ENCODE peak calls at places on chromosomes 11 and 22, in four cellular contexts. One of them, this sample, is unnamed.

GRCh38 chr11:96272542-96273306 is 70.3 kb downstream of the MAML2 start:
- DNase-seq in tibial nerve: no peak
- DNase-seq in uterus: no peak
- DNase-seq in IMR-90: peak
- DNase-seq in this sample: no peak

GRCh38 chr22:32994046-32994827 is 63.9 kb downstream of the SYN3 start:
- DNase-seq in tibial nerve: no peak
- DNase-seq in uterus: no peak
- DNase-seq in IMR-90: no peak
- DNase-seq in this sample: no peak

GRCh38 chr11:61544466-61544865 is 35.9 kb downstream of the LRRC10B start:
- DNase-seq in tibial nerve: no peak
- DNase-seq in uterus: no peak
- DNase-seq in IMR-90: no peak
- DNase-seq in this sample: no peak

GRCh38 chr11:123145220-123145619 is 49.8 kb downstream of the CLMP start:
- DNase-seq in tibial nerve: peak
- DNase-seq in uterus: no peak
- DNase-seq in IMR-90: peak
- DNase-seq in this sample: no peak

GRCh38 chr22:20091690-20092476 is 11.8 kb downstream of the DGCR8 start:
- DNase-seq in tibial nerve: no peak
- DNase-seq in uterus: no peak
- DNase-seq in IMR-90: no peak
- DNase-seq in this sample: no peak

GRCh38 chr11:77113382-77114088 is 10.9 kb downstream of the OMP start:
- DNase-seq in tibial nerve: peak
- DNase-seq in uterus: no peak
- DNase-seq in IMR-90: peak
- DNase-seq in this sample: no peak

GRCh38 chr22:17984114-17984513 is 40.2 kb downstream of the MICAL3 start:
- DNase-seq in tibial nerve: no peak
- DNase-seq in uterus: no peak
- DNase-seq in IMR-90: no peak
- DNase-seq in this sample: no peak

GRCh38 chr11:33269822-33270221 is 12.6 kb downstream of the HIPK3 start:
- DNase-seq in tibial nerve: no peak
- DNase-seq in uterus: no peak
- DNase-seq in IMR-90: no peak
- DNase-seq in this sample: no peak

GRCh38 chr11:40274017-40274416 is 1185.4 kb downstream of the LRRC4C start:
- DNase-seq in tibial nerve: peak
- DNase-seq in uterus: no peak
- DNase-seq in IMR-90: peak
- DNase-seq in this sample: no peak

GRCh38 chr22:48711669-48712068 is 1116.0 kb downstream of the BRD1 start:
- DNase-seq in tibial nerve: no peak
- DNase-seq in uterus: no peak
- DNase-seq in IMR-90: no peak
- DNase-seq in this sample: no peak

GRCh38 chr11:68911731-68912130 is 8.0 kb downstream of the IGHMBP2 start:
- DNase-seq in tibial nerve: no peak
- DNase-seq in uterus: no peak
- DNase-seq in IMR-90: no peak
- DNase-seq in this sample: no peak

GRCh38 chr22:18012528-18012927 is 11.8 kb downstream of the MICAL3 start:
- DNase-seq in tibial nerve: no peak
- DNase-seq in uterus: no peak
- DNase-seq in IMR-90: peak
- DNase-seq in this sample: no peak

GRCh38 chr11:127000291-127000968 is at the start of gene KIRREL3:
- DNase-seq in tibial nerve: no peak
- DNase-seq in uterus: no peak
- DNase-seq in IMR-90: peak
- DNase-seq in this sample: no peak

GRCh38 chr22:11360632-11361031 is 4167.4 kb upstream of the OR11H1 start:
- DNase-seq in tibial nerve: no peak
- DNase-seq in uterus: no peak
- DNase-seq in IMR-90: no peak
- DNase-seq in this sample: no peak

GRCh38 chr22:46659059-46659790 is 39.0 kb downstream of the GRAMD4 start:
- DNase-seq in tibial nerve: no peak
- DNase-seq in uterus: no peak
- DNase-seq in IMR-90: no peak
- DNase-seq in this sample: no peak
- TF ChIP-seq POLR2A in tibial nerve: no peak
- TF ChIP-seq POLR2A in uterus: no peak
- TF ChIP-seq POLR2A in IMR-90: no peak
- TF ChIP-seq POLR2A in this sample: no peak

GRCh38 chr11:124743050-124743449 is 3.3 kb downstream of the NRGN start:
- DNase-seq in tibial nerve: no peak
- DNase-seq in uterus: no peak
- DNase-seq in IMR-90: no peak
- DNase-seq in this sample: no peak
- TF ChIP-seq POLR2A in tibial nerve: no peak
- TF ChIP-seq POLR2A in uterus: no peak
- TF ChIP-seq POLR2A in IMR-90: no peak
- TF ChIP-seq POLR2A in this sample: no peak

GRCh38 chr11:85444479-85444878 is 182.7 kb downstream of the DLG2 start:
- DNase-seq in tibial nerve: no peak
- DNase-seq in uterus: no peak
- DNase-seq in IMR-90: no peak
- DNase-seq in this sample: no peak
- TF ChIP-seq POLR2A in tibial nerve: no peak
- TF ChIP-seq POLR2A in uterus: no peak
- TF ChIP-seq POLR2A in IMR-90: no peak
- TF ChIP-seq POLR2A in this sample: no peak

GRCh38 chr11:72741429-72741833 is 10.8 kb downstream of the ARAP1 start:
- DNase-seq in tibial nerve: no peak
- DNase-seq in uterus: no peak
- DNase-seq in IMR-90: no peak
- DNase-seq in this sample: no peak
- TF ChIP-seq POLR2A in tibial nerve: no peak
- TF ChIP-seq POLR2A in uterus: no peak
- TF ChIP-seq POLR2A in IMR-90: no peak
- TF ChIP-seq POLR2A in this sample: no peak

DNA sequence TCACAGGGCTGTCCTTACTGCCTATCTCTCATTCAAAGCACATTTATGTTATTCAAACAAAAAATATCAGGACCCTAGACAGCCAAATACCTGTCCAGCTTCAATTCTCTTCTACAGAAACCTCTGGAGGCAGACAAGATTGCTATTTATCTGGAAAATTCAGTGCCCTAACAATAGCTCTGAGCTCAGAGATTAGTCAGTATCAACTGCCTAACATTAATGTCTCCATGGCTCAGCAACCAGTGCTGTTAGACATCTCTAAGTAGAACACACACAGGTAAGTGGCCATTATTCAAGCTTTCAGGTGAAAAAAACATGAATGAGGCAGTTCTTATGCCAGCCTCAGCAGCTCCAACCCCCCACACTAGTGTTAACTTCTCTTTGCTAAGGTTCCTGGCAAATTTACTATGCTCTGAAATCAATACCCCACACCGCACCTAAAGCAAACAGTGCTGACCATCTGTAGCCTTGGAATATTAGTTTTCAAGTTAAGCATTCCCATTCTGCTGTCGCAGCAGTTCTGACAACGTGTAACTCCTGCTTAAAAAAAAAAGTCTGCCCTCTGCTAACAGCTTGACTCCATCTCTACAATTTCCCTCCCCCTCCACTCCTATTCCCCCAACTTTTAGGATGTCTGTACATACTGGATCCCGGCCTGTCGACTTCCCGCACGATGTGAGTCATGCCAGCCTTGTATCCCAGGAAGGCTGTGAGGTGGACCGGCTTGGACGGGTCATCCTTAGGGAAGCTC is 1.5 kb downstream of the RPL3 start:
- DNase-seq in tibial nerve: no peak
- DNase-seq in uterus: no peak
- DNase-seq in IMR-90: peak
- DNase-seq in this sample: no peak
- TF ChIP-seq POLR2A in tibial nerve: no peak
- TF ChIP-seq POLR2A in uterus: no peak
- TF ChIP-seq POLR2A in IMR-90: no peak
- TF ChIP-seq POLR2A in this sample: no peak

GRCh38 chr22:36376265-36376664 is 11.5 kb downstream of the MYH9 start:
- DNase-seq in tibial nerve: no peak
- DNase-seq in uterus: no peak
- DNase-seq in IMR-90: no peak
- DNase-seq in this sample: no peak

GRCh38 chr22:36378080-36378788 is 9.5 kb downstream of the MYH9 start:
- DNase-seq in tibial nerve: no peak
- DNase-seq in uterus: no peak
- DNase-seq in IMR-90: no peak
- DNase-seq in this sample: no peak

GRCh38 chr22:36375071-36375980 is 12.4 kb downstream of the MYH9 start:
- DNase-seq in tibial nerve: no peak
- DNase-seq in uterus: no peak
- DNase-seq in IMR-90: peak
- DNase-seq in this sample: no peak

GRCh38 chr22:36374603-36375024 is 13.2 kb downstream of the MYH9 start:
- DNase-seq in tibial nerve: no peak
- DNase-seq in uterus: peak
- DNase-seq in IMR-90: peak
- DNase-seq in this sample: no peak

GRCh38 chr22:36377022-36377631 is 10.6 kb downstream of the MYH9 start:
- DNase-seq in tibial nerve: no peak
- DNase-seq in uterus: no peak
- DNase-seq in IMR-90: no peak
- DNase-seq in this sample: no peak
- TF ChIP-seq POLR2A in tibial nerve: no peak
- TF ChIP-seq POLR2A in uterus: no peak
- TF ChIP-seq POLR2A in IMR-90: no peak
- TF ChIP-seq POLR2A in this sample: no peak

GRCh38 chr22:21629262-21630149 is at the start of gene YDJC:
- DNase-seq in tibial nerve: peak
- DNase-seq in uterus: peak
- DNase-seq in IMR-90: peak
- DNase-seq in this sample: peak
- TF ChIP-seq POLR2A in tibial nerve: no peak
- TF ChIP-seq POLR2A in uterus: peak
- TF ChIP-seq POLR2A in IMR-90: peak
- TF ChIP-seq POLR2A in this sample: no peak

DNA sequence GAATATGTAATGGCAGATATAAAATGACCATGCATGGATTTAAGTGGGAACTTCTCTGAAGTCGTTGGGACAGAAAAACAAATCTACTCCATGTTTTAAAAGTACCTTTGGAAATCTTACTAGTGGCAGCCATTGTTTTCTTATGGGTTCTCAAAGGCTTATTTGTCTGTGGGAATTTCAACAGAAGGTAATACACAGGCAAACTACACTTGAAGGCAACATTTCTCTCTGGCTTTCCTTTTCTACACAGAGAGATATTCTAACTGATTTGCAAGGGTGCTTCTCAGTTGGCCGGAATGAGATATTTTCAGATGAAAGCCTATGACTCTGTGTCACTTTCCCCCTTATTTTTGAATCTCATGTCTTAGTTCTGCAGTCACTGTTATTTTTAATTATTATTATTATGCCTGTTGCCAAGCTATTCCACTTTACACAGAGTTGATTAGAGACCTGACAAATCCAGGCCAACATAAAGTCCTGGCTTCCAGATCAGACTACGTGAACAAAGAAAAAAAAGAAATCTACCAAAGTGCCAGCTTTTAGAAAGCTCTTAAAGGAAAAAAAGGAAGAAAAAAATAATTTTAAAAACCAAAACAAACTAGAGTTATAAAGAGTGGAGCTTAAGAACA is 18.9 kb upstream of the PSMA1 start:
- DNase-seq in tibial nerve: no peak
- DNase-seq in uterus: no peak
- DNase-seq in IMR-90: no peak
- DNase-seq in this sample: no peak
- TF ChIP-seq POLR2A in tibial nerve: no peak
- TF ChIP-seq POLR2A in uterus: no peak
- TF ChIP-seq POLR2A in IMR-90: no peak
- TF ChIP-seq POLR2A in this sample: no peak

This sample was measured in suprapubic skin.